ENCODE peak calls at places on chromosomes 12 and 14, in nine cellular contexts. C is heart right ventricle, R is omental fat pad, O is lower leg skin, T is Caco-2, Y is foreskin fibroblast, H is WTC11, V is AG04449, D is cardiac fibroblast. I is an unnamed sample.

GRCh38 chr14:103854822-103855733 is 7.7 kb upstream of the PPP1R13B start:
- DNase-seq in C (peak), R (no peak), O (no peak), T (peak), Y (no peak), H (peak), V (no peak), D (no peak), I (no peak)

GRCh38 chr12:76506149-76506548 is 53.4 kb downstream of the OSBPL8 start:
- DNase-seq in C (no peak), R (no peak), O (no peak), T (no peak), Y (no peak), H (no peak), V (no peak), D (no peak), I (no peak)

GRCh38 chr12:131604146-131604844 is 106.6 kb upstream of the SFSWAP start:
- DNase-seq in C (no peak), R (no peak), O (no peak), T (no peak), Y (no peak), H (no peak), V (no peak), D (no peak), I (no peak)

GRCh38 chr12:109844983-109845841 is 12.0 kb upstream of the TRPV4 start:
- DNase-seq in C (peak), R (peak), O (peak), T (peak), Y (peak), H (peak), V (no peak), D (peak), I (peak)

GRCh38 chr14:93716002-93716401 is 72.3 kb downstream of the PRIMA1 start:
- DNase-seq in C (no peak), R (no peak), O (no peak), T (no peak), Y (no peak), H (no peak), V (no peak), D (no peak), I (peak)

GRCh38 chr14:21191809-21192446 is 36.1 kb upstream of the OR5AU1 start:
- DNase-seq in C (peak), R (no peak), O (peak), T (peak), Y (peak), H (peak), V (no peak), D (peak), I (no peak)

GRCh38 chr14:59582845-59583509 is 6.4 kb upstream of the CCDC175 start:
- DNase-seq in C (no peak), R (no peak), O (no peak), T (no peak), Y (no peak), H (peak), V (no peak), D (no peak), I (no peak)

GRCh38 chr14:68297011-68297410 is 477.4 kb downstream of the RAD51B start:
- DNase-seq in C (no peak), R (no peak), O (no peak), T (no peak), Y (no peak), H (no peak), V (no peak), D (no peak), I (no peak)

GRCh38 chr12:25775968-25776367 is 182.5 kb upstream of the RASSF8 start:
- DNase-seq in C (no peak), R (no peak), O (no peak), T (no peak), Y (peak), H (no peak), V (no peak), D (peak), I (no peak)

GRCh38 chr12:45671254-45671653 is 58.3 kb upstream of the ARID2 start:
- DNase-seq in C (no peak), R (no peak), O (no peak), T (no peak), Y (peak), H (no peak), V (peak), D (peak), I (no peak)

GRCh38 chr12:95882080-95882479 is 23.3 kb downstream of the SNRPF start:
- DNase-seq in C (no peak), R (no peak), O (no peak), T (no peak), Y (peak), H (no peak), V (no peak), D (peak), I (no peak)

GRCh38 chr14:94689218-94689984 is 77.2 kb downstream of the SERPINA3 start:
- DNase-seq in C (peak), R (peak), O (peak), T (peak), Y (peak), H (peak), V (no peak), D (peak), I (peak)

GRCh38 chr12:52243264-52243773 is 10.3 kb downstream of the KRT7 start:
- DNase-seq in C (no peak), R (no peak), O (peak), T (no peak), Y (no peak), H (no peak), V (no peak), D (no peak), I (no peak)

GRCh38 chr14:77653473-77653872 is 37.0 kb upstream of the SPTLC2 start:
- DNase-seq in C (no peak), R (no peak), O (peak), T (peak), Y (no peak), H (peak), V (no peak), D (no peak), I (no peak)

GRCh38 chr12:9064201-9064814 is 51.4 kb downstream of the A2M start:
- DNase-seq in C (peak), R (no peak), O (peak), T (peak), Y (peak), H (peak), V (no peak), D (peak), I (peak)
- TF ChIP-seq CTCF in C (peak), R (no peak), O (no peak), T (peak), Y (peak), H (no peak), V (peak), D (peak), I (peak)

GRCh38 chr14:34365309-34365915 is 96.6 kb downstream of the SPTSSA start:
- DNase-seq in C (no peak), R (no peak), O (no peak), T (no peak), Y (peak), H (no peak), V (no peak), D (peak), I (no peak)
- TF ChIP-seq CTCF in C (peak), R (no peak), O (no peak), T (peak), Y (peak), H (no peak), V (no peak), D (peak), I (peak)

GRCh38 chr12:121808623-121809022 is 4.8 kb downstream of the SETD1B start:
- DNase-seq in C (no peak), R (no peak), O (no peak), T (no peak), Y (no peak), H (no peak), V (no peak), D (no peak), I (no peak)
- TF ChIP-seq CTCF in C (no peak), R (no peak), O (no peak), T (no peak), Y (no peak), H (no peak), V (no peak), D (no peak), I (no peak)

DNA sequence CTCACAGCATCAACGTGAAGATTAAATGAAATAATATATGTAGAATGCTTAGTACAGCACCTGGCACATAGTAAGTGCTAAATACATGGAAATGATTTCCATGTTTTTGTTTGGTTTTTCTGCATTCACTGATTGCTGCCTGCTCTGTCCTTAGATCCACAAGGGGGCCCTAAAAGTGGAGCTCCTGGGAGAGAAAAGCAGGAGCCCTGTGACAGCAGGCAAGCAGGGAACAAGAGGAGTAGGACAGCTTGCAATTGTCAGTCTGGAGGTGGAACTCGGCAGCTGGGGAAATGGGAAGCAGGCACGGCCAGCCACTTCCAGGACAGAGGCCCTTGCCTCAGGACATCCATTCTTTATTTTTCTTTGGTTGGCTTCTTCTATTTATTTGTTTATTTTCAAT is 292.9 kb downstream of the BMP4 start:
- DNase-seq in C (peak), R (no peak), O (no peak), T (peak), Y (peak), H (peak), V (no peak), D (peak), I (no peak)
- TF ChIP-seq CTCF in C (peak), R (no peak), O (no peak), T (peak), Y (peak), H (no peak), V (peak), D (peak), I (peak)

GRCh38 chr12:108514973-108515814 is at the start of gene FICD:
- DNase-seq in C (peak), R (peak), O (peak), T (peak), Y (peak), H (peak), V (peak), D (peak), I (peak)
- TF ChIP-seq CTCF in C (no peak), R (no peak), O (no peak), T (no peak), Y (no peak), H (no peak), V (no peak), D (no peak), I (peak)

GRCh38 chr14:105200074-105200473 is 19.0 kb upstream of the NUDT14 start:
- DNase-seq in C (no peak), R (no peak), O (no peak), T (no peak), Y (no peak), H (peak), V (no peak), D (no peak), I (no peak)
- TF ChIP-seq CTCF in C (no peak), R (no peak), O (no peak), T (no peak), Y (no peak), H (no peak), V (no peak), D (no peak), I (no peak)

GRCh38 chr12:67268896-67269631 is at the start of gene CAND1:
- DNase-seq in C (peak), R (peak), O (peak), T (peak), Y (peak), H (peak), V (peak), D (peak), I (peak)

GRCh38 chr12:67269632-67270578 is 747 bp downstream of the CAND1 start:
- DNase-seq in C (peak), R (no peak), O (peak), T (no peak), Y (peak), H (peak), V (no peak), D (peak), I (no peak)

GRCh38 chr12:67270622-67271021 is 1.5 kb downstream of the CAND1 start:
- DNase-seq in C (no peak), R (no peak), O (no peak), T (no peak), Y (no peak), H (no peak), V (no peak), D (no peak), I (no peak)

GRCh38 chr12:67271976-67272375 is 2.8 kb downstream of the CAND1 start:
- DNase-seq in C (no peak), R (no peak), O (no peak), T (no peak), Y (peak), H (no peak), V (peak), D (peak), I (no peak)

GRCh38 chr12:67268335-67268895 is 743 bp upstream of the CAND1 start:
- DNase-seq in C (peak), R (peak), O (peak), T (peak), Y (peak), H (peak), V (peak), D (peak), I (peak)
- TF ChIP-seq CTCF in C (no peak), R (no peak), O (no peak), T (no peak), Y (no peak), H (no peak), V (no peak), D (no peak), I (no peak)

DNA sequence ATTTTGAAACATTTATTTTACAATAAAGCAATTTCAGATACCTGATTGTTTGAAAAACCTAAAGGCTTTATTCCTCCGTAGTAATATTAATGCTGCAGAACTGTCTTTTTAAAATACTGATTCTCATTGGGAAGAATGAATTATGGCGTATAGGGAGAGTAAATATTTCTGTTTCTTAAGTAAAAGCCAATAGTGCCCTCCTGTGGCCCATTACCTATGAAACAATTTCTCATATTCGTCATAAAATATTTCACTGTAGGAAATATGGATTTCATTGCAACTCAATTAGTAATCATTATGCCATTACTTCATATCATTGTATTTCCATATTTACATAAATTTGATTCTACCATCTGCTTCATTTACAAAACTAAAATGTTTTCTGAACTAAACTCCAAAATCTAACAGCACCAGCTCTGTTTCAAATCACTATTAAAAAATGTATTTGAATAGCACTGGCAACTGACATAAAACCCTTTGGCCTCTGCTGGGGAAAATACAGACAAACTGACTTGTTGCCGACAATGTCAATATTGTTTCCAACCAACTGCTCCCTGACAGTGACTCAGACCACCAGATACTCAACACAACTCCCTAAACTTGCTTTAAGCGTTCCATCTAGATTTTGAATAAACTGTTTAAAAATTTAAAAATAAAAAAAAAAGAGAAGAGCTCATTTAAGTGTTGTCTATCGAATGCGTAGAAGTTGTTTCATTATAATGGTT is 290.3 kb downstream of the NAV3 start:
- DNase-seq in C (no peak), R (no peak), O (no peak), T (no peak), Y (no peak), H (no peak), V (no peak), D (peak), I (no peak)
- TF ChIP-seq CTCF in C (no peak), R (no peak), O (no peak), T (no peak), Y (peak), H (no peak), V (no peak), D (peak), I (peak)

DNA sequence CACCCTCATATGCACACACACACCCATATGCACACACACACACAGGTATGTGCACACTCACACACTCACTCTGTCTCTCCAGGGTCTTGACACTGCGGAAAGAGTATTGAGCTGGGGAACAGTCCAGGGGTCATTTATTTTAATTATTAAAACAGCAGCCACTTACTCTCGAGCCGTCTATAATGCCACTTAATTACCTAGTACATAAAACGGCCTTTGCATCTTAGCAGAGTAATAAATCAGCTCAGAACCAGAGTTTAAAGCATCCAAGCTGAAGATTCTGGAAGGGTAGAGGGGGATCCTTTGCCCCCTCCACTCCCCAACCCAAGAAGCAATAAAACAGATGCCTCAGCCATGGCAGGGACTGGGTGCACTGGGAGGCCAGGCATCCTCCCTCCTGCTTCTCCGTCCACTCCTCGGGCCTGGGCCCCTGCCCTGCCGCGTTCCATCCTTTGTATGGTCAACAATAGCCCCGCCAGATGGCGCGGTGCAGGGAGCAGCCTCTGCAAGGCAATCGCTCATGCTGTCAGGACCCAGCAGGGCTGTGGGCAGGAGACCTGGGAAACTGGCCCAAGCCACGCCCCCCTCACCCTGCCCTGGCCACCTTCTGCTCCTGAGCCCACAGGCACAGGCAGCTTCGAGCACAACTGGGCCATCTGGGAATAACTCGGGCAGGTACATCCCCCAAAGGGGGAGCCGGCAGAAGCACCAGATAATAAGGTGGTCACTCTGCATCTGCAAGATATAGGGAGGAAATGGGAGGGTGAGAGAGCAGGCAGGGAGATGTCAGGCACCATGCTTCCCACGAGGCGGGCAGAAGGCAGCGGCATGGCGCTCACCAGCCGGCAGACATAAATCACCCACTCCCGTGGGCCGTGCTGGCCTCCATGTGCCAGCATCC is 40.9 kb downstream of the CCDC85C start:
- DNase-seq in C (peak), R (no peak), O (no peak), T (peak), Y (peak), H (peak), V (no peak), D (peak), I (peak)
- TF ChIP-seq CTCF in C (peak), R (no peak), O (no peak), T (peak), Y (peak), H (no peak), V (peak), D (peak), I (peak)

I was measured in osteocyte.